ENCODE peak calls at places on chromosomes 13 and 19, in six cellular contexts. One of them, this sample, is unnamed.

GRCh38 chr19:6373813-6374108 is 1.2 kb downstream of the ALKBH7 start:
- DNase-seq in A549: no peak
- DNase-seq in NB4: no peak
- DNase-seq in endothelial cell of umbilical vein: no peak
- DNase-seq in GM12878: no peak
- DNase-seq in K562: peak
- DNase-seq in this sample: no peak

GRCh38 chr13:110397445-110397844 is 90.4 kb downstream of the COL4A2 start:
- DNase-seq in endothelial cell of umbilical vein: no peak
- DNase-seq in A549: no peak
- DNase-seq in K562: no peak
- DNase-seq in NB4: no peak
- DNase-seq in GM12878: no peak
- DNase-seq in this sample: no peak

GRCh38 chr19:39671739-39672363 is 16.1 kb downstream of the LGALS16 start:
- DNase-seq in A549: peak
- DNase-seq in GM12878: no peak
- DNase-seq in endothelial cell of umbilical vein: peak
- DNase-seq in NB4: peak
- DNase-seq in K562: no peak
- DNase-seq in this sample: peak

GRCh38 chr19:39160523-39160861 is 34.9 kb downstream of the PAK4 start:
- DNase-seq in A549: no peak
- DNase-seq in endothelial cell of umbilical vein: peak
- DNase-seq in K562: no peak
- DNase-seq in GM12878: no peak
- DNase-seq in NB4: no peak
- DNase-seq in this sample: no peak

GRCh38 chr13:22451345-22451744 is 729.4 kb upstream of the SGCG start:
- DNase-seq in A549: no peak
- DNase-seq in GM12878: no peak
- DNase-seq in NB4: peak
- DNase-seq in K562: no peak
- DNase-seq in endothelial cell of umbilical vein: no peak
- DNase-seq in this sample: peak

GRCh38 chr13:46648166-46648607 is 95.2 kb downstream of the LRCH1 start:
- DNase-seq in NB4: peak
- DNase-seq in A549: peak
- DNase-seq in endothelial cell of umbilical vein: no peak
- DNase-seq in GM12878: no peak
- DNase-seq in K562: no peak
- DNase-seq in this sample: peak

GRCh38 chr19:48113190-48113917 is 2.7 kb upstream of the PLA2G4C start:
- DNase-seq in K562: no peak
- DNase-seq in endothelial cell of umbilical vein: no peak
- DNase-seq in A549: peak
- DNase-seq in NB4: peak
- DNase-seq in GM12878: no peak
- DNase-seq in this sample: no peak

GRCh38 chr19:49210108-49210900 is 52.7 kb downstream of the TRPM4 start:
- DNase-seq in endothelial cell of umbilical vein: peak
- DNase-seq in NB4: peak
- DNase-seq in GM12878: no peak
- DNase-seq in A549: peak
- DNase-seq in K562: peak
- DNase-seq in this sample: no peak

GRCh38 chr19:55300821-55301458 is 17.1 kb downstream of the BRSK1 start:
- DNase-seq in K562: no peak
- DNase-seq in A549: no peak
- DNase-seq in GM12878: no peak
- DNase-seq in endothelial cell of umbilical vein: no peak
- DNase-seq in NB4: no peak
- DNase-seq in this sample: no peak

GRCh38 chr13:83216521-83217245 is 665.6 kb downstream of the SLITRK1 start:
- DNase-seq in K562: no peak
- DNase-seq in A549: no peak
- DNase-seq in endothelial cell of umbilical vein: no peak
- DNase-seq in GM12878: no peak
- DNase-seq in NB4: no peak
- DNase-seq in this sample: no peak

GRCh38 chr19:16051254-16052025 is 24.9 kb upstream of the TPM4 start:
- DNase-seq in NB4: peak
- DNase-seq in A549: peak
- DNase-seq in K562: no peak
- DNase-seq in GM12878: no peak
- DNase-seq in endothelial cell of umbilical vein: peak
- DNase-seq in this sample: no peak

GRCh38 chr19:32649751-32650150 is 25.2 kb downstream of the ANKRD27 start:
- DNase-seq in NB4: no peak
- DNase-seq in endothelial cell of umbilical vein: no peak
- DNase-seq in GM12878: no peak
- DNase-seq in K562: no peak
- DNase-seq in A549: no peak
- DNase-seq in this sample: no peak

GRCh38 chr19:5216141-5216847 is 124.3 kb downstream of the PTPRS start:
- DNase-seq in GM12878: peak
- DNase-seq in NB4: no peak
- DNase-seq in endothelial cell of umbilical vein: no peak
- DNase-seq in K562: no peak
- DNase-seq in A549: no peak
- DNase-seq in this sample: no peak

GRCh38 chr19:43639507-43640423 is at the start of gene CADM4:
- DNase-seq in endothelial cell of umbilical vein: no peak
- DNase-seq in NB4: peak
- DNase-seq in A549: no peak
- DNase-seq in K562: peak
- DNase-seq in GM12878: no peak
- DNase-seq in this sample: no peak

GRCh38 chr13:47594833-47595232 is 406.2 kb downstream of the SUCLA2 start:
- DNase-seq in A549: peak
- DNase-seq in endothelial cell of umbilical vein: no peak
- DNase-seq in K562: no peak
- DNase-seq in NB4: peak
- DNase-seq in GM12878: no peak
- DNase-seq in this sample: no peak

GRCh38 chr13:43272866-43273265 is 249.5 kb downstream of the DNAJC15 start:
- DNase-seq in K562: no peak
- DNase-seq in NB4: no peak
- DNase-seq in GM12878: no peak
- DNase-seq in endothelial cell of umbilical vein: no peak
- DNase-seq in A549: no peak
- DNase-seq in this sample: no peak

GRCh38 chr13:50805805-50806204 is 37.7 kb downstream of the DLEU7 start:
- DNase-seq in A549: peak
- DNase-seq in K562: no peak
- DNase-seq in GM12878: no peak
- DNase-seq in endothelial cell of umbilical vein: no peak
- DNase-seq in NB4: peak
- DNase-seq in this sample: peak

GRCh38 chr19:18023596-18024212 is 15.7 kb downstream of the ARRDC2 start:
- DNase-seq in endothelial cell of umbilical vein: peak
- DNase-seq in GM12878: no peak
- DNase-seq in A549: no peak
- DNase-seq in NB4: peak
- DNase-seq in K562: peak
- DNase-seq in this sample: no peak

GRCh38 chr13:34124912-34125311 is 307.0 kb downstream of the RFC3 start:
- DNase-seq in GM12878: no peak
- DNase-seq in A549: peak
- DNase-seq in NB4: no peak
- DNase-seq in K562: no peak
- DNase-seq in endothelial cell of umbilical vein: no peak
- DNase-seq in this sample: peak

GRCh38 chr13:20814224-20814910 is 40.6 kb upstream of the EEF1AKMT1 start:
- DNase-seq in NB4: no peak
- DNase-seq in A549: peak
- DNase-seq in GM12878: no peak
- DNase-seq in endothelial cell of umbilical vein: peak
- DNase-seq in K562: no peak
- DNase-seq in this sample: no peak

GRCh38 chr13:74287672-74288169 is 153.5 kb upstream of the KLF12 start:
- DNase-seq in GM12878: no peak
- DNase-seq in endothelial cell of umbilical vein: peak
- DNase-seq in K562: no peak
- DNase-seq in A549: peak
- DNase-seq in NB4: peak
- DNase-seq in this sample: peak

GRCh38 chr19:1235625-1236538 is 1.9 kb downstream of the CBARP start:
- DNase-seq in A549: no peak
- DNase-seq in endothelial cell of umbilical vein: no peak
- DNase-seq in GM12878: no peak
- DNase-seq in K562: no peak
- DNase-seq in NB4: no peak
- DNase-seq in this sample: no peak

GRCh38 chr19:55648657-55649578 is 906 bp downstream of the CCDC106 start:
- DNase-seq in endothelial cell of umbilical vein: no peak
- DNase-seq in NB4: no peak
- DNase-seq in GM12878: no peak
- DNase-seq in K562: peak
- DNase-seq in A549: no peak
- DNase-seq in this sample: no peak

DNA sequence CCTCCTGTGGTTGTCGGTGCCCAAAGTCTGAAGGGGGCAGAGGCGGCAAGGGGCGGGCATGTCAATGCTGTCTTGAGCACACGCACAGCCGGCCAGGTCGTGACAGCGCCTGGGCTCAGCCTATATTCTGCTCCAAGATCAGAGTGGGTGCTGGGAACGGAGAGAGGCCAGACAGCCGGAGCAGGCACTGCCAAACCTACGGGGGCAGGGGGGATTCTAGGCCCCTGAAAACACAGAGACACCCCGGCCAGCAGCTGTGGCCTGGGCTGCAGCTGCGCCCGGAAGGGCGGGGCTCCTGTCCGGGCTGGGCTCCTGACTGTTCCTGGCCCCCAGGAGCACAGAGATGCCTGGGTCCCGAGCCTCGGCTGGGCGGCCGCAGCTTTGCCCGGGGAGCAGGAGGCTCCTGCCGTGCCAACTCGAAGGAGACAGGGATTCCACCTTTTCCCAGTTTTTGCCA is 2662.9 kb upstream of the PCDH20 start:
- DNase-seq in K562: no peak
- DNase-seq in endothelial cell of umbilical vein: no peak
- DNase-seq in GM12878: no peak
- DNase-seq in A549: no peak
- DNase-seq in NB4: no peak
- DNase-seq in this sample: peak
- TF ChIP-seq MYC in K562: no peak
- TF ChIP-seq MYC in endothelial cell of umbilical vein: no peak
- TF ChIP-seq MYC in GM12878: no peak
- TF ChIP-seq MYC in A549: no peak
- TF ChIP-seq MYC in NB4: no peak
- TF ChIP-seq MYC in this sample: no peak

GRCh38 chr19:51743405-51743804 is 8.3 kb downstream of the FPR1 start:
- DNase-seq in endothelial cell of umbilical vein: no peak
- DNase-seq in NB4: no peak
- DNase-seq in K562: no peak
- DNase-seq in A549: no peak
- DNase-seq in GM12878: no peak
- DNase-seq in this sample: no peak

GRCh38 chr19:51742736-51743288 is 8.9 kb downstream of the FPR1 start:
- DNase-seq in NB4: no peak
- DNase-seq in A549: no peak
- DNase-seq in K562: no peak
- DNase-seq in GM12878: no peak
- DNase-seq in endothelial cell of umbilical vein: no peak
- DNase-seq in this sample: no peak

GRCh38 chr19:51737924-51738323 is 13.8 kb downstream of the FPR1 start:
- DNase-seq in endothelial cell of umbilical vein: no peak
- DNase-seq in K562: no peak
- DNase-seq in A549: no peak
- DNase-seq in NB4: no peak
- DNase-seq in GM12878: no peak
- DNase-seq in this sample: no peak

GRCh38 chr19:51739466-51740213 is 12.0 kb downstream of the FPR1 start:
- DNase-seq in A549: no peak
- DNase-seq in K562: no peak
- DNase-seq in NB4: peak
- DNase-seq in endothelial cell of umbilical vein: no peak
- DNase-seq in GM12878: no peak
- DNase-seq in this sample: no peak

DNA sequence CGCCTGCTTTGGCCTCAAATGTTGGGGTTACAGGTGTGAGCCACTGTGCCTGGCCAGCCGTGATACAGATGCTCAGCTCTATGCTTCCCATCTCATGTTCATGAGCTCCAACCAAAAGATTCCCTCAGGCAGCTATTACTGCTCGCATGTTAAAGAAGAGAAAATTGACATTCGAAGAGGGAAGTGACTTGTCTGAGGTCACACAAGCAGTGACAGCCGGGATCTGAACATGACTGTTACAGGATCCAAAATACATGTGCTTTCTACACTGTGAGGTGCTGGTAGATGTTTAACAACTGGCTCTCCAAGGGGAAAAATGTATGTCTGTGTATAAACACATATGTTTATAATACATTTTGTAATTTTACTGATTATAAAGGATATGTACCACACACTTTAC is 11.3 kb downstream of the FPR1 start:
- DNase-seq in endothelial cell of umbilical vein: no peak
- DNase-seq in A549: no peak
- DNase-seq in K562: no peak
- DNase-seq in NB4: peak
- DNase-seq in GM12878: no peak
- DNase-seq in this sample: no peak
- H3K4me3 ChIP-seq in endothelial cell of umbilical vein: no peak
- H3K4me3 ChIP-seq in A549: no peak
- H3K4me3 ChIP-seq in K562: no peak
- H3K4me3 ChIP-seq in NB4: no peak
- H3K4me3 ChIP-seq in GM12878: no peak
- H3K4me3 ChIP-seq in this sample: no peak

GRCh38 chr13:108834193-108834592 is 204.8 kb downstream of the MYO16 start:
- DNase-seq in NB4: no peak
- DNase-seq in A549: no peak
- DNase-seq in K562: no peak
- DNase-seq in endothelial cell of umbilical vein: no peak
- DNase-seq in GM12878: no peak
- DNase-seq in this sample: no peak
- TF ChIP-seq MYC in NB4: no peak
- TF ChIP-seq MYC in A549: no peak
- TF ChIP-seq MYC in K562: no peak
- TF ChIP-seq MYC in endothelial cell of umbilical vein: no peak
- TF ChIP-seq MYC in GM12878: no peak
- TF ChIP-seq MYC in this sample: no peak

GRCh38 chr19:45664575-45664974 is 3.4 kb upstream of the GIPR start:
- DNase-seq in NB4: no peak
- DNase-seq in A549: no peak
- DNase-seq in K562: no peak
- DNase-seq in GM12878: no peak
- DNase-seq in endothelial cell of umbilical vein: no peak
- DNase-seq in this sample: no peak

GRCh38 chr19:45670670-45671453 is 2.8 kb downstream of the GIPR start:
- DNase-seq in GM12878: peak
- DNase-seq in K562: peak
- DNase-seq in endothelial cell of umbilical vein: peak
- DNase-seq in NB4: peak
- DNase-seq in A549: peak
- DNase-seq in this sample: peak

GRCh38 chr19:45668342-45668871 is 386 bp downstream of the GIPR start:
- DNase-seq in A549: no peak
- DNase-seq in NB4: peak
- DNase-seq in K562: no peak
- DNase-seq in GM12878: no peak
- DNase-seq in endothelial cell of umbilical vein: no peak
- DNase-seq in this sample: no peak

GRCh38 chr19:45663800-45664199 is 4.2 kb upstream of the GIPR start:
- DNase-seq in K562: no peak
- DNase-seq in A549: no peak
- DNase-seq in endothelial cell of umbilical vein: no peak
- DNase-seq in GM12878: no peak
- DNase-seq in NB4: peak
- DNase-seq in this sample: no peak

GRCh38 chr19:45667620-45668341 is at the start of gene GIPR:
- DNase-seq in endothelial cell of umbilical vein: no peak
- DNase-seq in A549: peak
- DNase-seq in K562: peak
- DNase-seq in GM12878: no peak
- DNase-seq in NB4: peak
- DNase-seq in this sample: peak
- H3K4me3 ChIP-seq in endothelial cell of umbilical vein: no peak
- H3K4me3 ChIP-seq in A549: peak
- H3K4me3 ChIP-seq in K562: peak
- H3K4me3 ChIP-seq in GM12878: peak
- H3K4me3 ChIP-seq in NB4: peak
- H3K4me3 ChIP-seq in this sample: peak